ENCODE peak calls at places on chromosome 19, in seven cellular contexts. K, L, D, T, P, B and A are unnamed samples.

GRCh38 chr19:31110331-31110730 is 238.9 kb downstream of the TSHZ3 start:
- DNase-seq in K (peak), L (no peak), D (peak), T (no peak), P (no peak), B (peak), A (no peak)

GRCh38 chr19:5558101-5558621 is 9.6 kb downstream of the TINCR start:
- DNase-seq in K (no peak), L (no peak), D (no peak), T (no peak), P (no peak), B (peak), A (no peak)

GRCh38 chr19:23957660-23958281 is 43.1 kb downstream of the ZNF726 start:
- DNase-seq in K (no peak), L (no peak), D (peak), T (no peak), P (peak), B (no peak), A (no peak)

GRCh38 chr19:3216874-3217273 is 7.6 kb upstream of the CELF5 start:
- DNase-seq in K (no peak), L (no peak), D (no peak), T (no peak), P (no peak), B (no peak), A (no peak)

GRCh38 chr19:49014123-49014869 is 2.6 kb downstream of the LHB start:
- DNase-seq in K (no peak), L (no peak), D (no peak), T (no peak), P (no peak), B (peak), A (no peak)

GRCh38 chr19:29681422-29682235 is 16.4 kb downstream of the PLEKHF1 start:
- DNase-seq in K (no peak), L (no peak), D (no peak), T (no peak), P (no peak), B (no peak), A (no peak)

GRCh38 chr19:51128227-51128626 is 3.5 kb downstream of the SIGLEC9 start:
- DNase-seq in K (no peak), L (no peak), D (no peak), T (no peak), P (no peak), B (no peak), A (no peak)

GRCh38 chr19:55173717-55174409 is 6.2 kb downstream of the SYT5 start:
- DNase-seq in K (peak), L (peak), D (peak), T (peak), P (peak), B (peak), A (peak)

GRCh38 chr19:18597809-18598660 is 8.6 kb downstream of the CRLF1 start:
- DNase-seq in K (no peak), L (no peak), D (peak), T (no peak), P (no peak), B (no peak), A (no peak)

GRCh38 chr19:42241279-42241678 is 1.1 kb downstream of the GSK3A start:
- DNase-seq in K (no peak), L (no peak), D (no peak), T (no peak), P (no peak), B (no peak), A (no peak)

GRCh38 chr19:40831502-40832430 is 18.5 kb downstream of the CYP2A6 start:
- DNase-seq in K (no peak), L (peak), D (peak), T (no peak), P (peak), B (peak), A (no peak)

GRCh38 chr19:5961969-5962945 is 15.7 kb downstream of the RANBP3 start:
- DNase-seq in K (no peak), L (peak), D (peak), T (no peak), P (peak), B (no peak), A (no peak)

GRCh38 chr19:3080281-3080680 is 13.9 kb upstream of the GNA11 start:
- DNase-seq in K (no peak), L (no peak), D (no peak), T (no peak), P (peak), B (no peak), A (no peak)